ENCODE peak calls at places on chromosome 3, in six cellular contexts. One of them, this sample, is unnamed.

GRCh38 chr3:101588626-101589025 is 14.6 kb downstream of the PCNP start:
- DNase-seq in activated T-cell treated with anti-CD3 and anti-CD28 coated beads, Interleukin-2, amount 50 U/mL, for 48 hours: no peak
- DNase-seq in upper lobe of right lung: no peak
- DNase-seq in adipocyte: no peak
- DNase-seq in activated gamma-delta T cell treated with Interleukin-2 at 50 U/mL for 16 hours: no peak
- DNase-seq in stimulated activated CD4-positive, alpha-beta T cell treated with anti-CD3 and anti-CD28 coated beads, Interleukin-4, amount 100 ng/mL, for 48 hours: no peak
- DNase-seq in this sample: no peak

GRCh38 chr3:157405457-157405856 is 31.2 kb upstream of the PTX3 start:
- DNase-seq in activated T-cell treated with anti-CD3 and anti-CD28 coated beads, Interleukin-2, amount 50 U/mL, for 48 hours: no peak
- DNase-seq in upper lobe of right lung: no peak
- DNase-seq in adipocyte: no peak
- DNase-seq in activated gamma-delta T cell treated with Interleukin-2 at 50 U/mL for 16 hours: no peak
- DNase-seq in stimulated activated CD4-positive, alpha-beta T cell treated with anti-CD3 and anti-CD28 coated beads, Interleukin-4, amount 100 ng/mL, for 48 hours: no peak
- DNase-seq in this sample: no peak

GRCh38 chr3:36944641-36945270 is at the start of gene TRANK1:
- DNase-seq in activated T-cell treated with anti-CD3 and anti-CD28 coated beads, Interleukin-2, amount 50 U/mL, for 48 hours: peak
- DNase-seq in upper lobe of right lung: peak
- DNase-seq in adipocyte: peak
- DNase-seq in activated gamma-delta T cell treated with Interleukin-2 at 50 U/mL for 16 hours: peak
- DNase-seq in stimulated activated CD4-positive, alpha-beta T cell treated with anti-CD3 and anti-CD28 coated beads, Interleukin-4, amount 100 ng/mL, for 48 hours: peak
- DNase-seq in this sample: peak

GRCh38 chr3:152641198-152641597 is 193.7 kb upstream of the P2RY1 start:
- DNase-seq in activated T-cell treated with anti-CD3 and anti-CD28 coated beads, Interleukin-2, amount 50 U/mL, for 48 hours: no peak
- DNase-seq in upper lobe of right lung: no peak
- DNase-seq in adipocyte: no peak
- DNase-seq in activated gamma-delta T cell treated with Interleukin-2 at 50 U/mL for 16 hours: no peak
- DNase-seq in stimulated activated CD4-positive, alpha-beta T cell treated with anti-CD3 and anti-CD28 coated beads, Interleukin-4, amount 100 ng/mL, for 48 hours: no peak
- DNase-seq in this sample: no peak

GRCh38 chr3:112858410-112859069 is 11.9 kb upstream of the CD200R1L start:
- DNase-seq in activated T-cell treated with anti-CD3 and anti-CD28 coated beads, Interleukin-2, amount 50 U/mL, for 48 hours: peak
- DNase-seq in upper lobe of right lung: no peak
- DNase-seq in adipocyte: no peak
- DNase-seq in activated gamma-delta T cell treated with Interleukin-2 at 50 U/mL for 16 hours: no peak
- DNase-seq in stimulated activated CD4-positive, alpha-beta T cell treated with anti-CD3 and anti-CD28 coated beads, Interleukin-4, amount 100 ng/mL, for 48 hours: no peak
- DNase-seq in this sample: no peak

GRCh38 chr3:51297333-51297732 is 87.8 kb upstream of the MANF start:
- DNase-seq in activated T-cell treated with anti-CD3 and anti-CD28 coated beads, Interleukin-2, amount 50 U/mL, for 48 hours: no peak
- DNase-seq in upper lobe of right lung: no peak
- DNase-seq in adipocyte: no peak
- DNase-seq in activated gamma-delta T cell treated with Interleukin-2 at 50 U/mL for 16 hours: no peak
- DNase-seq in stimulated activated CD4-positive, alpha-beta T cell treated with anti-CD3 and anti-CD28 coated beads, Interleukin-4, amount 100 ng/mL, for 48 hours: no peak
- DNase-seq in this sample: no peak

GRCh38 chr3:147354621-147355020 is 51.7 kb downstream of the ZIC4 start:
- DNase-seq in activated T-cell treated with anti-CD3 and anti-CD28 coated beads, Interleukin-2, amount 50 U/mL, for 48 hours: no peak
- DNase-seq in upper lobe of right lung: no peak
- DNase-seq in adipocyte: no peak
- DNase-seq in activated gamma-delta T cell treated with Interleukin-2 at 50 U/mL for 16 hours: no peak
- DNase-seq in stimulated activated CD4-positive, alpha-beta T cell treated with anti-CD3 and anti-CD28 coated beads, Interleukin-4, amount 100 ng/mL, for 48 hours: no peak
- DNase-seq in this sample: no peak

GRCh38 chr3:157199841-157200240 is 39.9 kb upstream of the CCNL1 start:
- DNase-seq in activated T-cell treated with anti-CD3 and anti-CD28 coated beads, Interleukin-2, amount 50 U/mL, for 48 hours: no peak
- DNase-seq in upper lobe of right lung: no peak
- DNase-seq in adipocyte: no peak
- DNase-seq in activated gamma-delta T cell treated with Interleukin-2 at 50 U/mL for 16 hours: no peak
- DNase-seq in stimulated activated CD4-positive, alpha-beta T cell treated with anti-CD3 and anti-CD28 coated beads, Interleukin-4, amount 100 ng/mL, for 48 hours: no peak
- DNase-seq in this sample: no peak

GRCh38 chr3:43015572-43016512 is 36.7 kb downstream of the GASK1A start:
- DNase-seq in activated T-cell treated with anti-CD3 and anti-CD28 coated beads, Interleukin-2, amount 50 U/mL, for 48 hours: no peak
- DNase-seq in upper lobe of right lung: no peak
- DNase-seq in adipocyte: no peak
- DNase-seq in activated gamma-delta T cell treated with Interleukin-2 at 50 U/mL for 16 hours: no peak
- DNase-seq in stimulated activated CD4-positive, alpha-beta T cell treated with anti-CD3 and anti-CD28 coated beads, Interleukin-4, amount 100 ng/mL, for 48 hours: no peak
- DNase-seq in this sample: no peak

GRCh38 chr3:23836536-23837230 is 30.9 kb downstream of the UBE2E1 start:
- DNase-seq in activated T-cell treated with anti-CD3 and anti-CD28 coated beads, Interleukin-2, amount 50 U/mL, for 48 hours: no peak
- DNase-seq in upper lobe of right lung: no peak
- DNase-seq in adipocyte: no peak
- DNase-seq in activated gamma-delta T cell treated with Interleukin-2 at 50 U/mL for 16 hours: no peak
- DNase-seq in stimulated activated CD4-positive, alpha-beta T cell treated with anti-CD3 and anti-CD28 coated beads, Interleukin-4, amount 100 ng/mL, for 48 hours: no peak
- DNase-seq in this sample: no peak

GRCh38 chr3:52453496-52454234 is at the start of gene TNNC1:
- DNase-seq in activated T-cell treated with anti-CD3 and anti-CD28 coated beads, Interleukin-2, amount 50 U/mL, for 48 hours: no peak
- DNase-seq in upper lobe of right lung: peak
- DNase-seq in adipocyte: no peak
- DNase-seq in activated gamma-delta T cell treated with Interleukin-2 at 50 U/mL for 16 hours: no peak
- DNase-seq in stimulated activated CD4-positive, alpha-beta T cell treated with anti-CD3 and anti-CD28 coated beads, Interleukin-4, amount 100 ng/mL, for 48 hours: no peak
- DNase-seq in this sample: no peak

GRCh38 chr3:86840814-86841213 is 150.1 kb downstream of the VGLL3 start:
- DNase-seq in activated T-cell treated with anti-CD3 and anti-CD28 coated beads, Interleukin-2, amount 50 U/mL, for 48 hours: no peak
- DNase-seq in upper lobe of right lung: no peak
- DNase-seq in adipocyte: no peak
- DNase-seq in activated gamma-delta T cell treated with Interleukin-2 at 50 U/mL for 16 hours: no peak
- DNase-seq in stimulated activated CD4-positive, alpha-beta T cell treated with anti-CD3 and anti-CD28 coated beads, Interleukin-4, amount 100 ng/mL, for 48 hours: no peak
- DNase-seq in this sample: no peak

GRCh38 chr3:151837057-151837456 is 23.1 kb downstream of the AADAC start:
- DNase-seq in activated T-cell treated with anti-CD3 and anti-CD28 coated beads, Interleukin-2, amount 50 U/mL, for 48 hours: no peak
- DNase-seq in upper lobe of right lung: no peak
- DNase-seq in adipocyte: peak
- DNase-seq in activated gamma-delta T cell treated with Interleukin-2 at 50 U/mL for 16 hours: no peak
- DNase-seq in stimulated activated CD4-positive, alpha-beta T cell treated with anti-CD3 and anti-CD28 coated beads, Interleukin-4, amount 100 ng/mL, for 48 hours: no peak
- DNase-seq in this sample: no peak

GRCh38 chr3:98770261-98771039 is 7.3 kb downstream of the ST3GAL6 start:
- DNase-seq in activated T-cell treated with anti-CD3 and anti-CD28 coated beads, Interleukin-2, amount 50 U/mL, for 48 hours: no peak
- DNase-seq in upper lobe of right lung: no peak
- DNase-seq in adipocyte: no peak
- DNase-seq in activated gamma-delta T cell treated with Interleukin-2 at 50 U/mL for 16 hours: no peak
- DNase-seq in stimulated activated CD4-positive, alpha-beta T cell treated with anti-CD3 and anti-CD28 coated beads, Interleukin-4, amount 100 ng/mL, for 48 hours: no peak
- DNase-seq in this sample: no peak

GRCh38 chr3:137709011-137709601 is 55.0 kb upstream of the SOX14 start:
- DNase-seq in activated T-cell treated with anti-CD3 and anti-CD28 coated beads, Interleukin-2, amount 50 U/mL, for 48 hours: no peak
- DNase-seq in upper lobe of right lung: no peak
- DNase-seq in adipocyte: no peak
- DNase-seq in activated gamma-delta T cell treated with Interleukin-2 at 50 U/mL for 16 hours: no peak
- DNase-seq in stimulated activated CD4-positive, alpha-beta T cell treated with anti-CD3 and anti-CD28 coated beads, Interleukin-4, amount 100 ng/mL, for 48 hours: no peak
- DNase-seq in this sample: no peak

GRCh38 chr3:40191850-40192448 is 117.6 kb upstream of the EIF1B start:
- DNase-seq in activated T-cell treated with anti-CD3 and anti-CD28 coated beads, Interleukin-2, amount 50 U/mL, for 48 hours: peak
- DNase-seq in upper lobe of right lung: no peak
- DNase-seq in adipocyte: peak
- DNase-seq in activated gamma-delta T cell treated with Interleukin-2 at 50 U/mL for 16 hours: peak
- DNase-seq in stimulated activated CD4-positive, alpha-beta T cell treated with anti-CD3 and anti-CD28 coated beads, Interleukin-4, amount 100 ng/mL, for 48 hours: peak
- DNase-seq in this sample: no peak

GRCh38 chr3:188979669-188980311 is 192.0 kb upstream of the TPRG1 start:
- DNase-seq in activated T-cell treated with anti-CD3 and anti-CD28 coated beads, Interleukin-2, amount 50 U/mL, for 48 hours: no peak
- DNase-seq in upper lobe of right lung: no peak
- DNase-seq in adipocyte: no peak
- DNase-seq in activated gamma-delta T cell treated with Interleukin-2 at 50 U/mL for 16 hours: no peak
- DNase-seq in stimulated activated CD4-positive, alpha-beta T cell treated with anti-CD3 and anti-CD28 coated beads, Interleukin-4, amount 100 ng/mL, for 48 hours: no peak
- DNase-seq in this sample: no peak

GRCh38 chr3:117622130-117622841 is 912.7 kb downstream of the TUSC7 start:
- DNase-seq in activated T-cell treated with anti-CD3 and anti-CD28 coated beads, Interleukin-2, amount 50 U/mL, for 48 hours: no peak
- DNase-seq in upper lobe of right lung: no peak
- DNase-seq in adipocyte: peak
- DNase-seq in activated gamma-delta T cell treated with Interleukin-2 at 50 U/mL for 16 hours: no peak
- DNase-seq in stimulated activated CD4-positive, alpha-beta T cell treated with anti-CD3 and anti-CD28 coated beads, Interleukin-4, amount 100 ng/mL, for 48 hours: no peak
- DNase-seq in this sample: no peak

This sample was measured in posterior vena cava.